ENCODE peak calls at places on chromosomes 3 and 15, in six cellular contexts. One of them, this sample, is unnamed. For H3K4me1, the result is how much of the 10 kb centered on the place peaks cover.

GRCh38 chr15:31953573-31953972 is 76.7 kb upstream of the CHRNA7 start:
- DNase-seq in endothelial cell of umbilical vein: no peak
- DNase-seq in breast epithelium: no peak
- DNase-seq in mammary epithelial cell: no peak
- DNase-seq in neural progenitor cell: peak
- DNase-seq in NT2/D1: no peak
- DNase-seq in this sample: no peak

GRCh38 chr3:52005571-52005986 is 9.9 kb upstream of the RPL29 start:
- DNase-seq in neural progenitor cell: peak
- DNase-seq in NT2/D1: peak
- DNase-seq in mammary epithelial cell: peak
- DNase-seq in endothelial cell of umbilical vein: peak
- DNase-seq in breast epithelium: no peak
- DNase-seq in this sample: peak

GRCh38 chr15:91099616-91100560 is at the start of gene SV2B:
- DNase-seq in mammary epithelial cell: peak
- DNase-seq in neural progenitor cell: peak
- DNase-seq in breast epithelium: no peak
- DNase-seq in endothelial cell of umbilical vein: peak
- DNase-seq in NT2/D1: no peak
- DNase-seq in this sample: peak

GRCh38 chr15:20344601-20345400 is 196.8 kb downstream of the GOLGA6L6 start:
- DNase-seq in endothelial cell of umbilical vein: no peak
- DNase-seq in mammary epithelial cell: peak
- DNase-seq in neural progenitor cell: no peak
- DNase-seq in breast epithelium: peak
- DNase-seq in NT2/D1: no peak
- DNase-seq in this sample: no peak

GRCh38 chr3:46711305-46711704 is 6.4 kb downstream of the PRSS50 start:
- DNase-seq in neural progenitor cell: no peak
- DNase-seq in NT2/D1: no peak
- DNase-seq in mammary epithelial cell: no peak
- DNase-seq in breast epithelium: peak
- DNase-seq in endothelial cell of umbilical vein: no peak
- DNase-seq in this sample: no peak

GRCh38 chr3:32899265-32899664 is 52.2 kb upstream of the CCR4 start:
- DNase-seq in neural progenitor cell: no peak
- DNase-seq in NT2/D1: no peak
- DNase-seq in endothelial cell of umbilical vein: no peak
- DNase-seq in mammary epithelial cell: no peak
- DNase-seq in breast epithelium: no peak
- DNase-seq in this sample: no peak

GRCh38 chr15:57355259-57355658 is 21.0 kb upstream of the CGNL1 start:
- DNase-seq in breast epithelium: no peak
- DNase-seq in NT2/D1: no peak
- DNase-seq in neural progenitor cell: no peak
- DNase-seq in mammary epithelial cell: no peak
- DNase-seq in endothelial cell of umbilical vein: no peak
- DNase-seq in this sample: no peak

GRCh38 chr15:91456251-91456718 is 356.2 kb downstream of the SV2B start:
- DNase-seq in breast epithelium: no peak
- DNase-seq in neural progenitor cell: no peak
- DNase-seq in mammary epithelial cell: peak
- DNase-seq in NT2/D1: peak
- DNase-seq in endothelial cell of umbilical vein: no peak
- DNase-seq in this sample: peak

GRCh38 chr15:41546846-41547786 is 3.1 kb upstream of the RPAP1 start:
- DNase-seq in endothelial cell of umbilical vein: no peak
- DNase-seq in neural progenitor cell: no peak
- DNase-seq in NT2/D1: no peak
- DNase-seq in mammary epithelial cell: peak
- DNase-seq in breast epithelium: no peak
- DNase-seq in this sample: no peak

GRCh38 chr15:36954486-36954885 is 145.9 kb downstream of the MEIS2 start:
- DNase-seq in endothelial cell of umbilical vein: no peak
- DNase-seq in neural progenitor cell: no peak
- DNase-seq in breast epithelium: no peak
- DNase-seq in NT2/D1: no peak
- DNase-seq in mammary epithelial cell: peak
- DNase-seq in this sample: no peak

GRCh38 chr15:75204340-75205063 is 2.8 kb downstream of the C15orf39 start:
- DNase-seq in neural progenitor cell: peak
- DNase-seq in mammary epithelial cell: peak
- DNase-seq in NT2/D1: peak
- DNase-seq in breast epithelium: peak
- DNase-seq in endothelial cell of umbilical vein: peak
- DNase-seq in this sample: peak

GRCh38 chr3:12224181-12225147 is 64.4 kb upstream of the PPARG start:
- DNase-seq in breast epithelium: no peak
- DNase-seq in endothelial cell of umbilical vein: no peak
- DNase-seq in neural progenitor cell: peak
- DNase-seq in mammary epithelial cell: no peak
- DNase-seq in NT2/D1: no peak
- DNase-seq in this sample: no peak

GRCh38 chr3:69872783-69873378 is 126.7 kb upstream of the SAMMSON start:
- DNase-seq in NT2/D1: no peak
- DNase-seq in endothelial cell of umbilical vein: no peak
- DNase-seq in neural progenitor cell: no peak
- DNase-seq in mammary epithelial cell: no peak
- DNase-seq in breast epithelium: no peak
- DNase-seq in this sample: no peak

GRCh38 chr3:191217331-191217730 is 18.3 kb downstream of the OSTN start:
- DNase-seq in NT2/D1: no peak
- DNase-seq in endothelial cell of umbilical vein: no peak
- DNase-seq in mammary epithelial cell: no peak
- DNase-seq in breast epithelium: no peak
- DNase-seq in neural progenitor cell: no peak
- DNase-seq in this sample: no peak

GRCh38 chr3:17678116-17678741 is 64.2 kb downstream of the TBC1D5 start:
- DNase-seq in endothelial cell of umbilical vein: no peak
- DNase-seq in NT2/D1: no peak
- DNase-seq in neural progenitor cell: no peak
- DNase-seq in breast epithelium: no peak
- DNase-seq in mammary epithelial cell: peak
- DNase-seq in this sample: no peak

GRCh38 chr15:86649277-86649676 is 569.6 kb downstream of the AGBL1 start:
- DNase-seq in breast epithelium: no peak
- DNase-seq in NT2/D1: no peak
- DNase-seq in neural progenitor cell: no peak
- DNase-seq in mammary epithelial cell: no peak
- DNase-seq in endothelial cell of umbilical vein: no peak
- DNase-seq in this sample: no peak

GRCh38 chr15:42619641-42620371 is 44.4 kb downstream of the STARD9 start:
- DNase-seq in neural progenitor cell: peak
- DNase-seq in mammary epithelial cell: no peak
- DNase-seq in endothelial cell of umbilical vein: no peak
- DNase-seq in breast epithelium: no peak
- DNase-seq in NT2/D1: peak
- DNase-seq in this sample: no peak

GRCh38 chr3:124552224-124552623 is 178.0 kb upstream of the UMPS start:
- DNase-seq in NT2/D1: no peak
- DNase-seq in breast epithelium: no peak
- DNase-seq in neural progenitor cell: no peak
- DNase-seq in endothelial cell of umbilical vein: peak
- DNase-seq in mammary epithelial cell: peak
- DNase-seq in this sample: peak

GRCh38 chr3:182704926-182705325 is 88.4 kb upstream of the ATP11B start:
- DNase-seq in NT2/D1: no peak
- DNase-seq in mammary epithelial cell: no peak
- DNase-seq in neural progenitor cell: peak
- DNase-seq in breast epithelium: no peak
- DNase-seq in endothelial cell of umbilical vein: no peak
- DNase-seq in this sample: no peak

GRCh38 chr3:42122261-42123011 is 31.3 kb downstream of the TRAK1 start:
- DNase-seq in mammary epithelial cell: peak
- DNase-seq in breast epithelium: no peak
- DNase-seq in endothelial cell of umbilical vein: no peak
- DNase-seq in neural progenitor cell: no peak
- DNase-seq in NT2/D1: no peak
- DNase-seq in this sample: no peak

GRCh38 chr15:34043391-34043790 is 4.4 kb upstream of the AVEN start:
- DNase-seq in mammary epithelial cell: no peak
- DNase-seq in NT2/D1: no peak
- DNase-seq in neural progenitor cell: no peak
- DNase-seq in endothelial cell of umbilical vein: no peak
- DNase-seq in breast epithelium: no peak
- DNase-seq in this sample: no peak

GRCh38 chr15:101004986-101005747 is 86.0 kb downstream of the LRRK1 start:
- DNase-seq in neural progenitor cell: no peak
- DNase-seq in endothelial cell of umbilical vein: no peak
- DNase-seq in breast epithelium: no peak
- DNase-seq in mammary epithelial cell: no peak
- DNase-seq in NT2/D1: no peak
- DNase-seq in this sample: no peak

GRCh38 chr3:181105636-181106035 is 116.1 kb upstream of the DNAJC19 start:
- DNase-seq in mammary epithelial cell: no peak
- DNase-seq in endothelial cell of umbilical vein: no peak
- DNase-seq in neural progenitor cell: peak
- DNase-seq in NT2/D1: no peak
- DNase-seq in breast epithelium: no peak
- DNase-seq in this sample: no peak

GRCh38 chr3:108096506-108097325 is 5.9 kb upstream of the CD47 start:
- DNase-seq in neural progenitor cell: no peak
- DNase-seq in mammary epithelial cell: no peak
- DNase-seq in NT2/D1: no peak
- DNase-seq in breast epithelium: no peak
- DNase-seq in endothelial cell of umbilical vein: no peak
- DNase-seq in this sample: no peak

GRCh38 chr3:171906951-171907676 is 64.0 kb downstream of the TMEM212 start:
- DNase-seq in mammary epithelial cell: no peak
- DNase-seq in NT2/D1: no peak
- DNase-seq in endothelial cell of umbilical vein: no peak
- DNase-seq in breast epithelium: no peak
- DNase-seq in neural progenitor cell: no peak
- DNase-seq in this sample: no peak

GRCh38 chr3:184426691-184427141 is 46.9 kb downstream of the CHRD start:
- DNase-seq in neural progenitor cell: no peak
- DNase-seq in mammary epithelial cell: peak
- DNase-seq in endothelial cell of umbilical vein: no peak
- DNase-seq in NT2/D1: no peak
- DNase-seq in breast epithelium: no peak
- DNase-seq in this sample: peak

GRCh38 chr3:174413057-174413912 is 445.8 kb upstream of the NAALADL2 start:
- DNase-seq in breast epithelium: no peak
- DNase-seq in mammary epithelial cell: no peak
- DNase-seq in neural progenitor cell: peak
- DNase-seq in NT2/D1: peak
- DNase-seq in endothelial cell of umbilical vein: no peak
- DNase-seq in this sample: no peak

GRCh38 chr15:34721802-34722795 is 32.7 kb downstream of the GJD2 start:
- DNase-seq in mammary epithelial cell: peak
- DNase-seq in neural progenitor cell: peak
- DNase-seq in NT2/D1: peak
- DNase-seq in endothelial cell of umbilical vein: peak
- DNase-seq in breast epithelium: no peak
- DNase-seq in this sample: no peak

GRCh38 chr3:46881819-46882376 is 4.4 kb downstream of the PTH1R start:
- DNase-seq in NT2/D1: no peak
- DNase-seq in breast epithelium: no peak
- DNase-seq in mammary epithelial cell: no peak
- DNase-seq in neural progenitor cell: peak
- DNase-seq in endothelial cell of umbilical vein: no peak
- DNase-seq in this sample: no peak

GRCh38 chr3:138938056-138938876 is 8.7 kb downstream of the FOXL2 start:
- DNase-seq in NT2/D1: no peak
- DNase-seq in breast epithelium: no peak
- DNase-seq in mammary epithelial cell: no peak
- DNase-seq in endothelial cell of umbilical vein: no peak
- DNase-seq in neural progenitor cell: peak
- DNase-seq in this sample: peak

GRCh38 chr3:177538743-177539730 is 341.8 kb upstream of the TBL1XR1 start:
- DNase-seq in endothelial cell of umbilical vein: peak
- DNase-seq in neural progenitor cell: no peak
- DNase-seq in breast epithelium: no peak
- DNase-seq in NT2/D1: no peak
- DNase-seq in mammary epithelial cell: no peak
- DNase-seq in this sample: no peak

GRCh38 chr15:24878153-24878552 is 76.6 kb upstream of the SNRPN start:
- DNase-seq in endothelial cell of umbilical vein: peak
- DNase-seq in mammary epithelial cell: peak
- DNase-seq in breast epithelium: peak
- DNase-seq in neural progenitor cell: no peak
- DNase-seq in NT2/D1: no peak
- DNase-seq in this sample: peak

GRCh38 chr3:54146383-54147239 is 24.3 kb downstream of the CACNA2D3 start:
- DNase-seq in endothelial cell of umbilical vein: no peak
- DNase-seq in mammary epithelial cell: peak
- DNase-seq in breast epithelium: no peak
- DNase-seq in neural progenitor cell: peak
- DNase-seq in NT2/D1: no peak
- DNase-seq in this sample: peak

DNA sequence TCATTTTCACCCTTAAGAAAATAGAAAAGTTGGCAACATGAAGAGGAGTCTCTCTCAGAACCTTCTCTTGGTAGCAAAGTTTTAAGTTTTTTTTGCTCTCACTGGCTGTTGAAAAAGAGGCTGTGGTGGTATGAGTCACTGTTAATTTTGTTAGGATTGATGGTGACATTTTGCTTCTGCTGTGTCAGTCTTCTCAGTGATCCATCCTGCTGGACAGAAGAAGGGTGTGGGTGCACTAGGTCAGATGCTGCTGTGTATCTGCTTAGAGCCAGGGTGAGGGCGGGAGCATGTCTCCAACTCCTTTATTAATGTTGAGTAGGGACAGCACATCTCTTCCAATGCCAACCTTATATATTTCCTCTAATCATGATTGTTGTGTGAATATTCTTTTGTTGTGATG is 369.5 kb downstream of the FEZF2 start:
- DNase-seq in endothelial cell of umbilical vein: no peak
- DNase-seq in neural progenitor cell: no peak
- DNase-seq in mammary epithelial cell: no peak
- DNase-seq in NT2/D1: no peak
- DNase-seq in breast epithelium: no peak
- DNase-seq in this sample: no peak
- H3K4me1 ChIP-seq in endothelial cell of umbilical vein: under half
- H3K4me1 ChIP-seq in neural progenitor cell: under half
- H3K4me1 ChIP-seq in mammary epithelial cell: under half
- H3K4me1 ChIP-seq in NT2/D1: under half
- H3K4me1 ChIP-seq in breast epithelium: under half
- H3K4me1 ChIP-seq in this sample: under half

GRCh38 chr3:30668051-30668609 is 61.7 kb downstream of the TGFBR2 start:
- DNase-seq in endothelial cell of umbilical vein: no peak
- DNase-seq in mammary epithelial cell: no peak
- DNase-seq in NT2/D1: no peak
- DNase-seq in breast epithelium: no peak
- DNase-seq in neural progenitor cell: no peak
- DNase-seq in this sample: no peak
- H3K4me1 ChIP-seq in endothelial cell of umbilical vein: half or more
- H3K4me1 ChIP-seq in mammary epithelial cell: under half
- H3K4me1 ChIP-seq in NT2/D1: under half
- H3K4me1 ChIP-seq in breast epithelium: under half
- H3K4me1 ChIP-seq in neural progenitor cell: under half
- H3K4me1 ChIP-seq in this sample: under half

GRCh38 chr3:187925326-187925725 is 180.1 kb upstream of the BCL6 start:
- DNase-seq in breast epithelium: no peak
- DNase-seq in mammary epithelial cell: no peak
- DNase-seq in neural progenitor cell: no peak
- DNase-seq in NT2/D1: no peak
- DNase-seq in endothelial cell of umbilical vein: no peak
- DNase-seq in this sample: no peak
- H3K4me1 ChIP-seq in breast epithelium: under half
- H3K4me1 ChIP-seq in mammary epithelial cell: under half
- H3K4me1 ChIP-seq in neural progenitor cell: under half
- H3K4me1 ChIP-seq in NT2/D1: under half
- H3K4me1 ChIP-seq in endothelial cell of umbilical vein: under half
- H3K4me1 ChIP-seq in this sample: under half

GRCh38 chr3:129117134-129117533 is 4.5 kb downstream of the RAB43 start:
- DNase-seq in breast epithelium: no peak
- DNase-seq in NT2/D1: no peak
- DNase-seq in mammary epithelial cell: no peak
- DNase-seq in endothelial cell of umbilical vein: no peak
- DNase-seq in neural progenitor cell: no peak
- DNase-seq in this sample: no peak
- H3K4me1 ChIP-seq in breast epithelium: under half
- H3K4me1 ChIP-seq in NT2/D1: under half
- H3K4me1 ChIP-seq in mammary epithelial cell: under half
- H3K4me1 ChIP-seq in endothelial cell of umbilical vein: under half
- H3K4me1 ChIP-seq in neural progenitor cell: under half
- H3K4me1 ChIP-seq in this sample: under half